ENCODE peak calls at places on chromosomes 12 and 14, in eight cellular contexts. E is MG63; T is iris pigment epithelial cell; N is stimulated activated CD8-positive, alpha-beta memory T cell treated with anti-CD3 and anti-CD28 coated beads, Interleukin-15, amount 100 ng/mL, for 1 hour; D is activated T-helper 1 cell treated with anti-CD3 and anti-CD28 coated beads, Interleukin-12 subunit alpha, Interleukin-12 subunit beta, Interleukin-2, Interleukin-4 antibody, amounts not matched to agents 30 ng/mL and 10 ng/mL and 1 ng/mL, durations not matched to agents 14 hours and 24 hours and 36 hours; Z is fibroblast of the aortic adventitia; O is effector memory CD8-positive, alpha-beta T cell; Q is pancreas. Y is an unnamed sample.

GRCh38 chr12:117080707-117081141 is 18.5 kb downstream of the TESC start:
- DNase-seq in N (no peak), D (no peak), Q (no peak), E (no peak), O (no peak), Z (no peak), T (no peak), Y (no peak)

GRCh38 chr14:60760648-60761364 is 26.2 kb downstream of the MNAT1 start:
- DNase-seq in N (no peak), T (no peak), Z (no peak), Q (no peak), O (no peak), E (no peak), D (no peak), Y (peak)

GRCh38 chr12:60980558-60980957 is 1279.6 kb upstream of the USP15 start:
- DNase-seq in O (no peak), Q (no peak), Z (no peak), E (no peak), N (no peak), D (no peak), T (no peak), Y (no peak)

GRCh38 chr12:91219511-91219910 is 36.9 kb upstream of the DCN start:
- DNase-seq in T (peak), N (no peak), D (no peak), E (no peak), Q (no peak), O (no peak), Z (peak), Y (no peak)

GRCh38 chr14:102074415-102074964 is 12.4 kb downstream of the HSP90AA1 start:
- DNase-seq in N (no peak), T (no peak), Z (no peak), O (no peak), E (no peak), D (no peak), Q (no peak), Y (no peak)

GRCh38 chr12:46711756-46712155 is 114.0 kb downstream of the SLC38A4 start:
- DNase-seq in N (no peak), O (no peak), E (no peak), T (peak), Q (no peak), D (no peak), Z (peak), Y (no peak)

GRCh38 chr14:42715316-42715715 is 1108.6 kb downstream of the LRFN5 start:
- DNase-seq in Z (peak), T (peak), E (no peak), D (no peak), Q (no peak), N (no peak), O (no peak), Y (no peak)

GRCh38 chr12:95380997-95381786 is 92.8 kb upstream of the METAP2 start:
- DNase-seq in Z (peak), N (no peak), Q (no peak), T (peak), D (no peak), O (no peak), E (no peak), Y (no peak)

GRCh38 chr14:102505775-102506598 is 3.6 kb downstream of the ANKRD9 start:
- DNase-seq in E (no peak), T (no peak), Q (no peak), Z (no peak), O (no peak), D (no peak), N (no peak), Y (no peak)

GRCh38 chr12:89227774-89228173 is 124.5 kb downstream of the DUSP6 start:
- DNase-seq in Q (no peak), Z (no peak), O (no peak), E (no peak), D (no peak), N (no peak), T (no peak), Y (no peak)

GRCh38 chr14:30528778-30529642 is 29.9 kb upstream of the G2E3 start:
- DNase-seq in Q (no peak), D (no peak), T (no peak), N (no peak), E (no peak), Z (no peak), O (no peak), Y (no peak)

GRCh38 chr12:70661762-70662161 is 24.5 kb upstream of the PTPRB start:
- DNase-seq in T (peak), N (no peak), O (no peak), D (no peak), Z (peak), Q (no peak), E (no peak), Y (no peak)

GRCh38 chr12:46377678-46378077 is 5.1 kb upstream of the SLC38A2 start:
- DNase-seq in Q (no peak), T (peak), Z (peak), O (no peak), D (no peak), E (no peak), N (no peak), Y (no peak)

GRCh38 chr14:72503696-72504368 is 390.1 kb downstream of the DPF3 start:
- DNase-seq in D (no peak), N (no peak), E (no peak), O (no peak), T (no peak), Z (peak), Q (no peak), Y (no peak)

GRCh38 chr14:100398044-100398443 is 74.9 kb downstream of the SLC25A47 start:
- DNase-seq in T (no peak), Q (no peak), D (no peak), O (no peak), E (no peak), Z (no peak), N (no peak), Y (no peak)

GRCh38 chr12:122454739-122455138 is 32.3 kb upstream of the CLIP1 start:
- DNase-seq in Q (no peak), T (no peak), E (no peak), Z (no peak), D (no peak), N (no peak), O (no peak), Y (no peak)

GRCh38 chr12:56078931-56079728 is 835 bp upstream of the ERBB3 start:
- DNase-seq in Z (peak), N (peak), O (peak), D (peak), T (peak), E (peak), Q (peak), Y (peak)

GRCh38 chr12:55673638-55674037 is 34.1 kb downstream of the ITGA7 start:
- DNase-seq in E (no peak), O (no peak), D (no peak), Q (no peak), Z (no peak), T (no peak), N (no peak), Y (no peak)

Y was measured in NCI-H345.